ENCODE peak calls at places on chromosomes 2 and 18, in seven cellular contexts. X is AG04450; I is stimulated activated CD4-positive, alpha-beta T cell treated with anti-CD3 and anti-CD28 coated beads, Interleukin-2, amount 100 ng/mL, for 24 hours; D is K562; E is brain microvascular endothelial cell; S is A549; O is activated T-cell treated with anti-CD3 and anti-CD28 coated beads for 24 hours. Z is an unnamed sample.

GRCh38 chr2:201984800-201985525 is 48.7 kb upstream of the FZD7 start:
- DNase-seq in E (no peak), O (no peak), I (no peak), X (no peak), D (no peak), S (no peak), Z (no peak)

GRCh38 chr18:79200546-79201268 is 131.5 kb downstream of the ATP9B start:
- DNase-seq in X (no peak), S (no peak), I (peak), D (peak), O (no peak), E (no peak), Z (no peak)

GRCh38 chr2:86249843-86250402 is 50.7 kb downstream of the MRPL35 start:
- DNase-seq in E (no peak), X (no peak), I (no peak), O (no peak), D (no peak), S (peak), Z (no peak)

GRCh38 chr18:79396431-79397287 is 929 bp downstream of the NFATC1 start:
- DNase-seq in O (no peak), X (no peak), S (peak), I (no peak), E (no peak), D (no peak), Z (peak)

GRCh38 chr2:207474871-207475485 is 54.8 kb upstream of the CREB1 start:
- DNase-seq in O (peak), D (peak), S (peak), X (no peak), I (peak), E (peak), Z (no peak)

GRCh38 chr2:30412392-30413321 is 34.4 kb upstream of the LCLAT1 start:
- DNase-seq in D (no peak), O (no peak), E (no peak), I (no peak), X (no peak), S (no peak), Z (no peak)

GRCh38 chr2:234134496-234134895 is 84.0 kb downstream of the SPP2 start:
- DNase-seq in D (no peak), I (no peak), E (peak), S (no peak), O (no peak), X (no peak), Z (no peak)

GRCh38 chr2:10457846-10458563 is 9.9 kb upstream of the ODC1 start:
- DNase-seq in D (no peak), S (no peak), I (no peak), E (peak), X (peak), O (no peak), Z (no peak)

GRCh38 chr2:135944625-135945024 is 40.8 kb downstream of the DARS1 start:
- DNase-seq in E (no peak), X (no peak), I (no peak), O (no peak), D (no peak), S (no peak), Z (no peak)

GRCh38 chr2:73285162-73285739 is 973 bp upstream of the FBXO41 start:
- DNase-seq in D (no peak), E (no peak), S (no peak), I (no peak), X (no peak), O (no peak), Z (peak)

GRCh38 chr2:83058683-83059082 is 1400.4 kb downstream of the SUCLG1 start:
- DNase-seq in S (no peak), D (no peak), E (no peak), O (no peak), X (no peak), I (no peak), Z (no peak)

GRCh38 chr2:53437371-53437770 is 330.2 kb upstream of the CHAC2 start:
- DNase-seq in E (no peak), D (no peak), X (no peak), I (no peak), S (no peak), O (no peak), Z (no peak)

GRCh38 chr18:11995445-11996189 is 14.3 kb downstream of the IMPA2 start:
- DNase-seq in O (peak), X (peak), E (peak), S (peak), I (peak), D (peak), Z (peak)

GRCh38 chr2:121530563-121531334 is at the start of gene RNU4ATAC:
- DNase-seq in O (peak), S (peak), I (peak), X (peak), D (peak), E (peak), Z (peak)

GRCh38 chr2:47108638-47109372 is 46.3 kb downstream of the STPG4 start:
- DNase-seq in E (no peak), O (no peak), S (no peak), D (peak), X (no peak), I (no peak), Z (no peak)

GRCh38 chr2:65146067-65146466 is 16.2 kb upstream of the RAB1A start:
- DNase-seq in D (no peak), X (no peak), S (no peak), O (no peak), E (no peak), I (no peak), Z (no peak)

GRCh38 chr2:873651-874580 is 76.7 kb upstream of the SNTG2 start:
- DNase-seq in I (no peak), E (no peak), S (no peak), O (no peak), D (no peak), X (no peak), Z (no peak)

GRCh38 chr2:88016948-88017779 is 817 bp upstream of the RNU2-63P start:
- DNase-seq in I (no peak), O (no peak), S (peak), E (peak), D (peak), X (no peak), Z (no peak)

GRCh38 chr2:65800998-65801397 is 368.6 kb upstream of the SPRED2 start:
- DNase-seq in S (peak), E (peak), D (no peak), I (no peak), O (no peak), X (peak), Z (no peak)

GRCh38 chr2:20582600-20583221 is 68.2 kb downstream of the HS1BP3 start:
- DNase-seq in S (no peak), O (no peak), D (no peak), X (no peak), I (no peak), E (no peak), Z (no peak)

GRCh38 chr2:128639693-128640092 is 321.0 kb upstream of the HS6ST1 start:
- DNase-seq in I (no peak), E (no peak), D (no peak), X (no peak), S (no peak), O (no peak), Z (no peak)

GRCh38 chr2:1915196-1915595 is 170.9 kb upstream of the PXDN start:
- DNase-seq in D (no peak), O (no peak), S (no peak), I (no peak), X (no peak), E (no peak), Z (no peak)

GRCh38 chr2:34849827-34850226 is 1250.7 kb upstream of the FAM98A start:
- DNase-seq in E (no peak), I (no peak), D (no peak), X (no peak), S (no peak), O (no peak), Z (no peak)

GRCh38 chr2:238709324-238709723 is 138.6 kb upstream of the TWIST2 start:
- DNase-seq in X (no peak), D (no peak), E (no peak), I (no peak), O (no peak), S (no peak), Z (no peak)

GRCh38 chr2:167196461-167197252 is 308.4 kb downstream of the XIRP2 start:
- DNase-seq in E (peak), I (no peak), O (no peak), D (no peak), X (peak), S (no peak), Z (no peak)

GRCh38 chr18:37641573-37641972 is 76.0 kb upstream of the CELF4 start:
- DNase-seq in X (no peak), O (no peak), D (no peak), I (no peak), E (no peak), S (no peak), Z (no peak)

GRCh38 chr2:240165638-240166037 is 25.2 kb upstream of the OTOS start:
- DNase-seq in S (no peak), D (no peak), I (no peak), E (no peak), O (no peak), X (no peak), Z (no peak)

GRCh38 chr2:15734871-15735737 is 143.4 kb downstream of the DDX1 start:
- DNase-seq in I (no peak), E (peak), X (no peak), O (no peak), D (no peak), S (no peak), Z (no peak)

GRCh38 chr2:9390151-9390850 is 33.0 kb downstream of the ITGB1BP1 start:
- DNase-seq in I (no peak), X (no peak), O (no peak), E (no peak), D (no peak), S (no peak), Z (no peak)

GRCh38 chr2:150591901-150592300 is 104.4 kb upstream of the RND3 start:
- DNase-seq in I (no peak), X (no peak), O (no peak), E (no peak), S (no peak), D (no peak), Z (no peak)

GRCh38 chr18:293557-293956 is 25.7 kb upstream of the THOC1 start:
- DNase-seq in S (no peak), O (no peak), E (no peak), I (no peak), D (no peak), X (no peak), Z (no peak)

GRCh38 chr2:213251618-213252017 is 32.6 kb upstream of the SPAG16 start:
- DNase-seq in O (no peak), D (peak), I (no peak), S (peak), X (peak), E (no peak), Z (no peak)

GRCh38 chr2:54574107-54574859 is 118.2 kb downstream of the SPTBN1 start:
- DNase-seq in S (peak), E (peak), D (peak), O (no peak), X (no peak), I (peak), Z (peak)

GRCh38 chr18:30288662-30289414 is 753.7 kb downstream of the DSC3 start:
- DNase-seq in X (no peak), D (no peak), S (no peak), O (no peak), E (no peak), I (no peak), Z (no peak)

GRCh38 chr2:210356944-210357343 is 42.0 kb upstream of the MYL1 start:
- DNase-seq in I (no peak), O (no peak), S (no peak), X (no peak), E (no peak), D (no peak), Z (no peak)

GRCh38 chr18:79563949-79564348 is 115.7 kb upstream of the CTDP1 start:
- DNase-seq in O (no peak), S (no peak), I (no peak), E (no peak), D (no peak), X (no peak), Z (no peak)

GRCh38 chr2:73089270-73090030 is 17.9 kb upstream of the SFXN5 start:
- DNase-seq in O (no peak), D (no peak), E (peak), S (peak), I (no peak), X (peak), Z (no peak)

GRCh38 chr2:55809875-55810620 is 113.5 kb downstream of the EFEMP1 start:
- DNase-seq in X (no peak), O (no peak), E (no peak), S (peak), I (no peak), D (no peak), Z (no peak)

GRCh38 chr2:74708883-74709282 is 54.8 kb downstream of the SEMA4F start:
- DNase-seq in I (no peak), D (no peak), S (no peak), E (peak), O (no peak), X (peak), Z (no peak)